ENCODE peak calls at places on chromosomes 7 and 10, in ten cellular contexts. J is heart left ventricle; L is CD8-positive, alpha-beta T cell; K is lower lobe of right lung; T is right cardiac atrium; O is H9; X is heart right ventricle; A is right atrium auricular region; P is mesendoderm; V is PC-9. G is an unnamed sample.

GRCh38 chr7:22934473-22935065 is 79.4 kb downstream of the HYCC1 start:
- DNase-seq in X (no peak), O (no peak), A (no peak), V (no peak), T (no peak), K (no peak), P (peak; percentile 78), J (no peak), L (no peak), G (no peak)

GRCh38 chr10:103327906-103328305 is 23.0 kb downstream of the PCGF6 start:
- DNase-seq in X (no peak), K (no peak), V (no peak), J (no peak), O (no peak), A (no peak), L (no peak), P (no peak), T (no peak), G (no peak)

GRCh38 chr10:4301296-4301695 is 516.3 kb upstream of the KLF6 start:
- DNase-seq in J (no peak), P (no peak), X (no peak), A (no peak), L (no peak), V (no peak), O (no peak), K (no peak), T (no peak), G (no peak)

GRCh38 chr10:99535764-99536399 is 3.1 kb downstream of the NKX2-3 start:
- DNase-seq in O (peak; percentile 49), K (no peak), A (no peak), J (no peak), T (no peak), P (no peak), X (no peak), V (no peak), L (no peak), G (no peak)

GRCh38 chr10:62728479-62728878 is 76.0 kb upstream of the ADO start:
- DNase-seq in K (peak; percentile 55), P (no peak), L (no peak), J (no peak), O (no peak), V (no peak), A (no peak), X (no peak), T (no peak), G (no peak)

GRCh38 chr7:100914879-100915442 is 19.3 kb upstream of the ACHE start:
- DNase-seq in A (no peak), L (no peak), P (no peak), V (no peak), K (no peak), J (no peak), O (no peak), T (no peak), X (no peak), G (no peak)

GRCh38 chr7:129777993-129778769 is 166.7 kb downstream of the NRF1 start:
- DNase-seq in P (no peak), V (no peak), K (no peak), O (no peak), X (no peak), A (no peak), T (no peak), L (no peak), J (no peak), G (no peak)

GRCh38 chr10:44936314-44936975 is 23.2 kb upstream of the RASSF4 start:
- DNase-seq in T (no peak), P (peak; percentile 63), O (peak; percentile 8), V (no peak), J (no peak), A (no peak), L (no peak), X (no peak), K (no peak), G (peak; percentile 23)

GRCh38 chr7:128266891-128267839 is 26.1 kb downstream of the LEP start:
- DNase-seq in V (peak; percentile 70), K (no peak), J (peak; percentile 22), P (peak; percentile 91), L (no peak), A (no peak), T (peak; percentile 69), O (peak; percentile 85), X (peak; percentile 52), G (no peak)

GRCh38 chr7:35430547-35431153 is 176.8 kb upstream of the TBX20 start:
- DNase-seq in V (peak; percentile 7), P (peak; percentile 72), J (no peak), A (no peak), L (no peak), K (no peak), O (peak; percentile 68), X (no peak), T (no peak), G (no peak)

GRCh38 chr7:28440055-28440601 is 27.8 kb downstream of the CREB5 start:
- DNase-seq in T (no peak), K (no peak), X (no peak), A (no peak), P (no peak), V (no peak), J (no peak), O (no peak), L (no peak), G (no peak)

GRCh38 chr10:89242840-89243586 is 8.6 kb downstream of the LIPA start:
- DNase-seq in V (no peak), T (no peak), L (no peak), X (no peak), A (no peak), K (no peak), J (no peak), O (no peak), P (no peak), G (peak; percentile 55)

GRCh38 chr7:3138992-3139391 is 95.3 kb upstream of the CARD11 start:
- DNase-seq in A (no peak), X (no peak), J (no peak), V (no peak), P (no peak), L (no peak), T (no peak), K (no peak), O (no peak), G (no peak)

DNA sequence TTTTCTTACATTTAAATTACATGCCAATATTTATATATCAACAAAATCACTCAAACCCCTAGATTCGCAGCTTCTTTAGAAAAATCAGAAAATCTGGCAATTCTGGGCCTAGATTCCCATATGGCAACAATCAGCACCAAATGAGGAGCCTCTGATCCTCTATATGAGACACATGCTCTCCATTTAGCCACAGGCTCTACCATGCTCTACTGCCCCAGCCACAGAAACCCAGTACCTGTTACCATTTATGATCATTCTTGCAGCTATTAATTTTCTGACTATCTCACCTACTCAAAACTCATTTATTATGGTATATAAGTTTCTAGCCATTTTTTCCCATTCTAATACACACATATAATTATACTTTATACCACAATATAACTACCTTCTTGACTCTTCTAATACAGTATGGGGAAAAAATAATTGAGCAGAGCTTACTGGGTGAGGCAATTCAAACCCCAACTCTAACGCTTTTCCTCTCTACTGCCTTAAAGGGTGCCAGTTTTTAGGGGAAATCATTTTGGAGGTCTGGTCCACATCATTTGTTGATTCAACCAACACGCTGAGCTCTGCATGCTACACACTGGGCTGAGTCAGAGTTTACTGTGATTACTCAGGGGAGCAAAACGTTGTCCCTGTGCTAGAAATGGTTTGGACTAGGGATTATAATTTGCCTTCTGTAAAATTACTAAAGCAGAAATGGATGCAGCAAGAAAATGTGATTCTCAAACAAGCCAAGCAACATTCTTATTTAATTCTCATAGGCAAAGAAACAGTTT is 11.6 kb downstream of the PDLIM1 start:
- DNase-seq in X (no peak), K (no peak), V (no peak), P (no peak), J (no peak), T (no peak), A (no peak), O (no peak), L (no peak), G (peak; percentile 53)
- H3K4me1 ChIP-seq in X (peaks cover 74% of the 10 kb centered on the region), K (peaks cover 82% of the 10 kb centered on the region), V (peaks cover 7% of the 10 kb centered on the region), P (peaks cover 23% of the 10 kb centered on the region), J (peaks cover 80% of the 10 kb centered on the region), T (peaks cover 21% of the 10 kb centered on the region), A (peaks cover 86% of the 10 kb centered on the region), O (peaks cover 7% of the 10 kb centered on the region), L (no peaks in the 10 kb centered on the region), G (peaks cover 51% of the 10 kb centered on the region)

DNA sequence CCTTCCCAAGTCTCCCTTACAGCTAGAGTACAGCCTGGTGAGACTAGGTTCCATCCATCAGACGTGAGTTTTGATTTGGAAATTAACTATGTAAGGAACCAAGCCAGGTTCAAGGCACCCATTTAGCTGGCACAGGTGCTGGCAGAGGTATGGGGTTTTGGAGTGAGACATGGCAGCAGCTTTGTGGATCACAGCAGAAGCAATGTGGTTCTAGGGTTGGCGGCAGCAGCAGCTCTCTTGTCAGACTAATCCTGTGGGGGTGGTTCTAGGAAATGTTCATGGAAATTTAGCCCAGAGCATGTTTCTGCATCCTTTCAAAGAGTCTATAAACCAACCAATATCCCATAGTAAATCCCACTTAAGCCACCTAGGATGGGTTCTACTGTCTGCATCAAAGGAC is 142.2 kb downstream of the DOCK4 start:
- DNase-seq in A (no peak), V (no peak), P (no peak), J (no peak), O (no peak), K (no peak), T (no peak), X (no peak), L (no peak), G (no peak)
- H3K27me3 ChIP-seq in A (no peaks in the 10 kb centered on the region), V (no peaks in the 10 kb centered on the region), P (no peaks in the 10 kb centered on the region), J (no peaks in the 10 kb centered on the region), O (no peaks in the 10 kb centered on the region), K (no peaks in the 10 kb centered on the region), T (no peaks in the 10 kb centered on the region), X (no peaks in the 10 kb centered on the region), L (no peaks in the 10 kb centered on the region), G (no peaks in the 10 kb centered on the region)

GRCh38 chr10:11154809-11155208 is 137.1 kb downstream of the CELF2 start:
- DNase-seq in A (no peak), V (no peak), T (no peak), L (no peak), K (no peak), X (no peak), P (peak; percentile 30), O (no peak), J (no peak), G (no peak)
- H3K4me1 ChIP-seq in A (peaks cover 68% of the 10 kb centered on the region), V (no peaks in the 10 kb centered on the region), T (peaks cover 11% of the 10 kb centered on the region), L (peaks cover 96% of the 10 kb centered on the region), K (peaks cover 27% of the 10 kb centered on the region), X (peaks cover 24% of the 10 kb centered on the region), P (peaks cover 5% of the 10 kb centered on the region), O (peaks cover 8% of the 10 kb centered on the region), J (peaks cover 66% of the 10 kb centered on the region), G (no peaks in the 10 kb centered on the region)

DNA sequence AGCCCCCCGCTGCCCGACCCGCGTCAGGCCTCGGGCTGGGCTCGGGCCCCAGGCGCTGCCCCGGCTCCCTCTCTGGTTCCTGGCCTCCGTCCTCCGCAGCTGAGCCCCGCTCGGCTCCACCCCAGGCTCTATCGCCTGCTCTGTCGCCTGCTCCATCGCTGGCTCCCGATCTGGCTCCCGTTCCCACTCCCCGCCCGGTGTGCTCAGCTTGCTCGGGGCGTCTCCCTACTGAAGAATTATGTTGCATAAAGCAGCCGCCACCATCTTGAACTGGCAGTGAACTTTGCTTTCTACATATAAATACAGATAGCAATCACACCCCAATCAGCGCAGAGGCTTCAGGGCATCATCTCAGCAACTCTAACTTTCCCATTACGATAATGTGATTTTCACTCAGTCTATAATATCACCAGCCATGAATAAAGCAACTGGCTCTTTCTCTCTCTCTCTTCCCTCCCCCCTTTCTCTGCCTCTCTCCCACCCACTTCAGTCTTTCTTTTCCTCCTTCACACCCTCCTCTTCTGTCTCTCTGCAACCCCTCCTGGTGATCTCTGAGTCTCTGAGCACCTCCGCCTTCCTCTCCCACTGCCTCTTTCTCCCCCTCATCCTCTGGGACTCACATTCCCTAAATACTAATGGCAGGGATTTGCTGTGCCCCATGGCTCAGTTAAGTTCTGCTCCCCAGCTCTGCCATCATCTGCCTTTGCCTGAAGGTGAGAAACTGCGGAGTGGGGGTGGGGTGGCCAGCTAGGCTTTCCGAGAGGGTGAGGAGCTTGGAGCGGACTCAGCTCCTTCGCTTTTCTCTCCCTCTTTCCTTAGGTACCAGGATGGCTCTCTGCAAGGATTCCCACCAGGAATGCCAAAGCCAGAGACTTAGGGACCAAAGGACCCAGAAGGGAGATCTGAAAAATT is 43.2 kb upstream of the BTRC start:
- DNase-seq in A (no peak), J (no peak), P (peak; percentile 89), K (no peak), T (peak; percentile 27), X (no peak), V (no peak), O (peak; percentile 77), L (no peak), G (no peak)
- H3K27me3 ChIP-seq in A (no peaks in the 10 kb centered on the region), J (no peaks in the 10 kb centered on the region), P (no peaks in the 10 kb centered on the region), K (peaks cover 54% of the 10 kb centered on the region), T (no peaks in the 10 kb centered on the region), X (peaks cover 64% of the 10 kb centered on the region), V (peaks cover 31% of the 10 kb centered on the region), O (no peaks in the 10 kb centered on the region), L (no peaks in the 10 kb centered on the region), G (peaks cover 54% of the 10 kb centered on the region)

G was measured in SJSA1.